ENCODE peak calls at places on chromosomes 13 and 19, in six cellular contexts. S is GM18507, W is neural crest cell, F is nephron progenitor cell, M is adipocyte, L is HT1080. N is an unnamed sample.

GRCh38 chr19:51788936-51789795 is 5.8 kb upstream of the FPR3 start:
- DNase-seq in F (no peak), S (no peak), M (no peak), W (no peak), L (no peak), N (peak)

GRCh38 chr19:3162418-3163229 is 15.9 kb upstream of the S1PR4 start:
- DNase-seq in F (no peak), S (no peak), L (no peak), M (peak), W (no peak), N (no peak)

GRCh38 chr19:1134431-1134830 is 30.6 kb downstream of the GPX4 start:
- DNase-seq in S (no peak), L (no peak), M (no peak), W (no peak), F (no peak), N (peak)

GRCh38 chr13:48184260-48184659 is 48.7 kb upstream of the ITM2B start:
- DNase-seq in S (no peak), W (no peak), M (no peak), F (no peak), L (no peak), N (no peak)

GRCh38 chr19:12052057-12052570 is 647 bp downstream of the ZNF878 start:
- DNase-seq in F (no peak), M (peak), S (no peak), W (no peak), L (no peak), N (peak)

GRCh38 chr19:15123900-15124299 is 16.7 kb downstream of the SYDE1 start:
- DNase-seq in F (no peak), M (no peak), L (no peak), S (no peak), W (no peak), N (no peak)

GRCh38 chr13:97254809-97255208 is 32.7 kb downstream of the MBNL2 start:
- DNase-seq in L (peak), S (no peak), F (no peak), M (no peak), W (no peak), N (peak)

GRCh38 chr13:77114271-77114670 is 87.3 kb upstream of the FBXL3 start:
- DNase-seq in L (no peak), F (no peak), S (no peak), M (peak), W (no peak), N (peak)

GRCh38 chr13:44306401-44307192 is 67.0 kb upstream of the SERP2 start:
- DNase-seq in F (peak), M (peak), L (peak), W (peak), S (no peak), N (peak)

GRCh38 chr13:94065741-94066140 is 413.7 kb downstream of the DCT start:
- DNase-seq in F (no peak), L (peak), S (no peak), W (no peak), M (no peak), N (no peak)

N was measured in bronchial epithelial cell.